ENCODE peak calls at places on chromosomes 6 and 20, in seven cellular contexts. Z, R, E, Y, W, U and L are unnamed samples.

GRCh38 chr20:31608256-31608980 is 3.3 kb downstream of the ID1 start:
- DNase-seq in W (no peak), R (peak; percentile 100), E (peak; percentile 78), Z (peak; percentile 87), Y (peak; percentile 79), U (peak; percentile 80), L (peak; percentile 85)

GRCh38 chr6:42628604-42629003 is 64.8 kb downstream of the UBR2 start:
- DNase-seq in Z (no peak), R (no peak), W (no peak), Y (no peak), E (no peak), U (no peak), L (no peak)

GRCh38 chr6:73285674-73286283 is 22.8 kb upstream of the KHDC1 start:
- DNase-seq in R (peak; percentile 82), U (no peak), Y (no peak), W (no peak), Z (no peak), E (peak; percentile 80), L (peak; percentile 77)

GRCh38 chr20:24684954-24685691 is 215.7 kb downstream of the SYNDIG1 start:
- DNase-seq in Z (no peak), R (peak; percentile 45), Y (no peak), E (no peak), W (no peak), U (no peak), L (no peak)

GRCh38 chr6:79249136-79249535 is 14.7 kb upstream of the HMGN3 start:
- DNase-seq in W (no peak), Y (no peak), U (no peak), R (no peak), E (no peak), Z (no peak), L (no peak)

GRCh38 chr20:23889775-23890187 is 10.2 kb upstream of the CST5 start:
- DNase-seq in Y (no peak), R (peak; percentile 73), Z (peak; percentile 81), E (peak; percentile 80), U (peak; percentile 28), W (no peak), L (peak; percentile 32)

GRCh38 chr20:22791877-22792525 is 207.6 kb upstream of the FOXA2 start:
- DNase-seq in U (no peak), W (no peak), Y (no peak), Z (no peak), E (peak; percentile 42), R (no peak), L (peak; percentile 77)

GRCh38 chr20:45873409-45874116 is 7.5 kb upstream of the ZSWIM1 start:
- DNase-seq in Z (no peak), R (no peak), Y (no peak), W (no peak), U (no peak), E (no peak), L (no peak)

GRCh38 chr6:37170273-37171140 is 555 bp downstream of the PIM1 start:
- DNase-seq in E (peak; percentile 60), R (peak; percentile 72), Z (peak; percentile 82), Y (peak; percentile 64), W (no peak), U (peak; percentile 50), L (peak; percentile 59)

GRCh38 chr6:19209202-19209601 is 628.0 kb upstream of the ID4 start:
- DNase-seq in E (peak; percentile 11), U (no peak), R (no peak), W (no peak), Z (no peak), Y (no peak), L (no peak)

GRCh38 chr6:56023829-56024228 is 148.4 kb upstream of the BMP5 start:
- DNase-seq in Y (no peak), Z (no peak), U (no peak), W (no peak), E (no peak), R (peak; percentile 17), L (no peak)

GRCh38 chr6:88725111-88725711 is 238.2 kb downstream of the RNGTT start:
- DNase-seq in E (peak; percentile 95), W (no peak), U (peak; percentile 22), Y (no peak), Z (peak; percentile 69), R (peak; percentile 96), L (peak; percentile 55)

GRCh38 chr20:32168184-32168910 is 39.2 kb downstream of the PLAGL2 start:
- DNase-seq in U (no peak), W (no peak), Z (no peak), Y (no peak), E (peak; percentile 77), R (peak; percentile 91), L (peak; percentile 52)

GRCh38 chr6:142850653-142851434 is 94.1 kb downstream of the HIVEP2 start:
- DNase-seq in R (no peak), Y (no peak), W (no peak), Z (peak; percentile 33), U (no peak), E (peak; percentile 69), L (peak; percentile 42)

GRCh38 chr6:25218346-25218745 is 60.8 kb upstream of the CARMIL1 start:
- DNase-seq in R (no peak), E (no peak), Z (no peak), W (no peak), Y (no peak), U (no peak), L (no peak)

GRCh38 chr20:3115190-3116107 is 30.9 kb upstream of the AVP start:
- DNase-seq in Y (no peak), Z (peak; percentile 56), U (no peak), W (no peak), R (peak; percentile 83), E (peak; percentile 72), L (peak; percentile 66)

GRCh38 chr6:36827261-36828079 is 11.8 kb downstream of the CPNE5 start:
- DNase-seq in Y (peak; percentile 64), Z (no peak), W (no peak), R (no peak), E (peak; percentile 76), U (no peak), L (peak; percentile 95)

GRCh38 chr6:132780770-132781371 is 17.6 kb downstream of the SLC18B1 start:
- DNase-seq in Z (no peak), W (no peak), Y (no peak), E (peak; percentile 79), U (no peak), R (peak; percentile 16), L (peak; percentile 62)

GRCh38 chr6:107957165-107957908 is 671 bp downstream of the SEC63 start:
- DNase-seq in Z (peak; percentile 22), U (peak; percentile 37), R (peak; percentile 61), E (peak; percentile 88), Y (peak; percentile 32), W (no peak), L (peak; percentile 84)

DNA sequence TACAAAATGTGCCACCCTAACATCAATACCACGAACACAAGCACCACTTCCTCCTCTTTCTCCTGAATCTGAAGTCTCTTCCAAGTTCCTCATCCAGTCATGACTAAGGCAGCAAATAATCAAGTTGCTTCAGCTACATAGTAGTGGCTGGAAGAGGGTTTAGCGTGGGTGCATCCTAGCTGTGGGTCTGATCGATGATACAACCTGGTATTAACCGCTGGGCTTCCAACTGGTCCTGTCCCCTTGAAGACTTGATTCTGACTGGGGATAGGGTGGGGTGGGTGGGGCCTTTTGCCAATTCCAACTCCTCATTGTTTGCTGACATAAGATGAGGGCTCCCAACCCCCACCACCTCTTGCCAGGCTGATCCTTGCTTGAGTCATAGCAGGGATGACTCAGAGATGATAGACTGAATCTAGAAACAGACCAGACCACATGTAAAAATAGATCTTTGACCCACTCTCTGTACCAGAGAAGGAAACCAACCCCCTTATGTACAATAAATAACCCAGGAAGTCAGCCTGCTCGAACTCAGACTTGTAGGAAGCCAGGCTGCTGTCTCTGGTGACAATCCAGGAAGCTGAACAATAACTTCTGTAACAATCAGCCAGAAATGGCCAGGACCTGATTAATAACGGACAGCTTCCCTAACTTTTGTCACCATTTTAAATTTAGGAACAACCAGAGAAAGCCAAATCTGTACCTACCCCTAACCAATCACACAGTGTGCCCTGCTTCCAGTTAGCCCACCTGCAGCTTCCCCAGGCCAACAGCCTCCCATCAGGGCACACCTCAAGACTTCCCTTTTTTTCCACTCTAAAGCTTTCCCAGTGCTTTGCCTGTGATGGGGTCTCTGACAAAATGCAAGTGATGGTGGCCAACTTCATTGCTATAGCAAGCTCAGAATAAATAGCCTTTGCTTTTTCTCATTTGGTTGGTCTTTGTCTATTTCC is 68.9 kb upstream of the FAM184A start:
- DNase-seq in W (peak; percentile 93), R (no peak), U (no peak), Y (peak; percentile 52), Z (no peak), E (peak; percentile 97), L (peak; percentile 94)
- H3K4me3 ChIP-seq in W (peak overlapping the region; percentile 11), R (no peak overlapping the region), U (no peak overlapping the region), Y (no peak overlapping the region), Z (no peak overlapping the region), E (no peak overlapping the region), L (no peak overlapping the region)

GRCh38 chr6:6661191-6661590 is 72.7 kb downstream of the LY86 start:
- DNase-seq in U (no peak), Z (no peak), Y (no peak), E (no peak), W (no peak), R (no peak), L (no peak)
- TF ChIP-seq CTCF in U (no peak), Z (no peak), Y (no peak), E (no peak), W (no peak), R (no peak), L (no peak)

DNA sequence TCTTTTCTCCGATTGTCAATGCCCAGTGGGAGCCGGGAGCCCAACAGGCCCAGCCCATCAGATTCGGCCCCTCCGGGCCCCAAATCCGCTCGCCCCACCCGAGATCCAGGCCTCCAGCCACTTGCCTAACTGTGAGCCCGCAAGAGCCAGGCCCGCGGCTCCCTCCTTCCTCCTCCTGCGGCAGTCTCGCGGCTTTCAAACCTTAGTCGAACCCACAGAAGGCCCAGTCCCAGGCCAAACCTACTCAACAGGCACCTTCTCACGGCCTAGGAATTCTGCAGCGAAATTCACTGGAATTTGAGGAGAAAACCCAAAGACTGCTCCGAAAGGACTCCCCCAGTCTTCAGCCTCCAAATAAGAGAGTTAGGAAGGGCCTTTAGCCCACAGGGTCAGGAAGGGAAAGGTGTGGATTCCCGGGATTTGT is 2.8 kb upstream of the TFAP2A start:
- DNase-seq in Y (no peak), Z (no peak), R (peak; percentile 72), U (no peak), W (no peak), E (no peak), L (no peak)
- H3K4me3 ChIP-seq in Y (no peak overlapping the region), Z (no peak overlapping the region), R (peak overlapping the region; percentile 59), U (no peak overlapping the region), W (peak overlapping the region; percentile 99), E (no peak overlapping the region), L (no peak overlapping the region)

DNA sequence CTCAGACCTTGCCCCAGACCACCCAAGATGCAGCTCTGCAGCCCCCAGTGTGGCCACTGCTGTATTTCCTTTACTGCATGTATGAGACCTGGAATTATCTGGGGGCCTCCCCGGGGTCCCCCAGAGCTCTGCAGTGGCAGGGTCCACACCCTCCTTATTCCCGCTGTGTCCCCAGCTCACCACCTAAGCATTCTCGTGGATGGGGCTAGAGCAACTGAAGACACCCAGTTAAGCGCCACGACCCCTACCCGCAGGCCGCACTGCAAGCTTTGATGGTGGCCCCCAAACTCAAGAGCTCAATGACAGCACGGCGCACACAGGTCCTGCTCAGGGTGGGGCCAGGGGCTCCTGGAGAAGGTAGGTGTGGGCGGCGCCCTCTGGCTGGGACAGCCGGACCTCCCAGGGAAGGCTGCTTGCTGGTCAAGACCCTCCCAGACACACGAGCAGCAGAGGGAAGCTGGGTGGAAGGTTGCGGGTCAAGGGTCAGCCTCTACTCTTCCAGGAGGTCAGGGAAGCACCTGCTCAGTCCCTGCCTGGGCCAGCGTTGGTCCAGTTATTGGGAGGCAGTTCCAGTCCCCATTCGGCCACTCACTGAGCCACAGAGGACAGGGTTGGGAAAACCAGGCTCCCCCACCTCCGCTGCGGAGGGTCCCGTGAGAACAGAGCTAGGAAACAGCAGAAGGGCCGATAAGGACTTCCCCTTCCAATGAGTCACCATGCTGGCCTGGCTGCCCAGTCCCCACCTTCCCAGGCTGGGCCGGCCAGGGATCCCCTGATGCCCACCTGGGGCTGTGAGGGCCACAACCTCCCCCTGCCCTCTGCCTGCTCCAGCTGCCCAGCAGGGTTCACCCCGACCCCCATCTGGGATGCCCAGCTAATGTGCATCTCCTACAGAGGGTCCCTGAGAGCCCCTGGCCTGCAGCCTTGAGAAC is 2.9 kb downstream of the LAMA5 start:
- DNase-seq in E (no peak), W (no peak), Z (peak; percentile 48), R (peak; percentile 63), U (peak; percentile 51), Y (peak; percentile 44), L (peak; percentile 68)
- TF ChIP-seq CTCF in E (no peak), W (no peak), Z (peak; percentile 44), R (peak; percentile 26), U (no peak), Y (no peak), L (no peak)